ENCODE peak calls at places on chromosomes 7 and 10, in five cellular contexts. M is stimulated activated naive CD8-positive, alpha-beta T cell treated with anti-CD3 and anti-CD28 coated beads, Interleukin-15, Interleukin-2, amounts not matched to agents 100 U/mL and 50 U/mL, for 24 hours; W is activated gamma-delta T cell treated with anti-CD3 and anti-CD28 coated beads, Interleukin-2, amount 50 U/mL, for 16 hours; A is tibial artery; L is A549. O is an unnamed sample.

GRCh38 chr7:105791926-105792325 is 84.5 kb downstream of the ATXN7L1 start:
- DNase-seq in M (no peak), W (no peak), A (no peak), L (no peak), O (no peak)

GRCh38 chr10:126013489-126014281 is 117.3 kb downstream of the FANK1 start:
- DNase-seq in M (no peak), W (no peak), A (no peak), L (peak), O (no peak)

GRCh38 chr7:48274662-48275061 is 103.4 kb downstream of the ABCA13 start:
- DNase-seq in M (no peak), W (no peak), A (no peak), L (no peak), O (no peak)

GRCh38 chr7:78760620-78761355 is 692.7 kb downstream of the MAGI2 start:
- DNase-seq in M (no peak), W (no peak), A (no peak), L (no peak), O (no peak)

GRCh38 chr7:105319578-105319977 is 69.1 kb downstream of the SRPK2 start:
- DNase-seq in M (no peak), W (no peak), A (no peak), L (no peak), O (no peak)

GRCh38 chr10:112751651-112752050 is 198.4 kb upstream of the TCF7L2 start:
- DNase-seq in M (no peak), W (no peak), A (no peak), L (no peak), O (no peak)

GRCh38 chr7:13042605-13043236 is 355.3 kb downstream of the ARL4A start:
- DNase-seq in M (no peak), W (no peak), A (no peak), L (peak), O (no peak)

GRCh38 chr7:98669417-98670015 is 52.4 kb downstream of the NPTX2 start:
- DNase-seq in M (no peak), W (no peak), A (no peak), L (no peak), O (no peak)

GRCh38 chr7:128530855-128531104 is 54.2 kb downstream of the METTL2B start:
- DNase-seq in M (no peak), W (no peak), A (no peak), L (no peak), O (no peak)

GRCh38 chr7:121020243-121020642 is 31.7 kb downstream of the CPED1 start:
- DNase-seq in M (no peak), W (no peak), A (no peak), L (no peak), O (no peak)

GRCh38 chr7:128873234-128873633 is 10.6 kb downstream of the ATP6V1F start:
- DNase-seq in M (no peak), W (no peak), A (no peak), L (no peak), O (no peak)

GRCh38 chr7:102431617-102432298 is 1.6 kb upstream of the ORAI2 start:
- DNase-seq in M (peak), W (peak), A (no peak), L (peak), O (no peak)